ENCODE peak calls at places on chromosomes 5 and 9, in nine cellular contexts. One of them, this sample, is unnamed.
A peak's percentile ranks its signal among the peaks of the same experiment; 100 is the strongest.

GRCh38 chr9:20981486-20981885 is 50.0 kb downstream of the HACD4 start:
- DNase-seq in nucleus accumbens: no peak
- DNase-seq in MCF 10A: peak; percentile 49
- DNase-seq in amniotic stem cell: peak; percentile 48
- DNase-seq in DMS153: no peak
- DNase-seq in T-helper 2 cell: no peak
- DNase-seq in activated T-helper 2 cell treated with anti-CD3 and anti-CD28 coated beads, Interferon-gamma antibody, Interleukin-2, Interleukin-4, amounts not matched to agents 10 μg/mL and 5 μg/mL and 100 μg/mL, durations not matched to agents 14 hours and 24 hours and 36 hours: no peak
- DNase-seq in left ventricle myocardium inferior: no peak
- DNase-seq in foreskin fibroblast: peak; percentile 77
- DNase-seq in this sample: no peak

GRCh38 chr5:38462972-38463633 is 93.3 kb downstream of the LIFR start:
- DNase-seq in nucleus accumbens: no peak
- DNase-seq in MCF 10A: no peak
- DNase-seq in amniotic stem cell: no peak
- DNase-seq in DMS153: no peak
- DNase-seq in T-helper 2 cell: no peak
- DNase-seq in activated T-helper 2 cell treated with anti-CD3 and anti-CD28 coated beads, Interferon-gamma antibody, Interleukin-2, Interleukin-4, amounts not matched to agents 10 μg/mL and 5 μg/mL and 100 μg/mL, durations not matched to agents 14 hours and 24 hours and 36 hours: no peak
- DNase-seq in left ventricle myocardium inferior: no peak
- DNase-seq in foreskin fibroblast: peak; percentile 69
- DNase-seq in this sample: no peak

GRCh38 chr5:39076757-39077475 is 2.7 kb upstream of the RICTOR start:
- DNase-seq in nucleus accumbens: no peak
- DNase-seq in MCF 10A: peak; percentile 36
- DNase-seq in amniotic stem cell: no peak
- DNase-seq in DMS153: no peak
- DNase-seq in T-helper 2 cell: no peak
- DNase-seq in activated T-helper 2 cell treated with anti-CD3 and anti-CD28 coated beads, Interferon-gamma antibody, Interleukin-2, Interleukin-4, amounts not matched to agents 10 μg/mL and 5 μg/mL and 100 μg/mL, durations not matched to agents 14 hours and 24 hours and 36 hours: no peak
- DNase-seq in left ventricle myocardium inferior: no peak
- DNase-seq in foreskin fibroblast: peak; percentile 47
- DNase-seq in this sample: no peak

GRCh38 chr5:76794871-76795270 is 24.0 kb upstream of the F2RL1 start:
- DNase-seq in nucleus accumbens: no peak
- DNase-seq in MCF 10A: peak; percentile 43
- DNase-seq in amniotic stem cell: no peak
- DNase-seq in DMS153: no peak
- DNase-seq in T-helper 2 cell: no peak
- DNase-seq in activated T-helper 2 cell treated with anti-CD3 and anti-CD28 coated beads, Interferon-gamma antibody, Interleukin-2, Interleukin-4, amounts not matched to agents 10 μg/mL and 5 μg/mL and 100 μg/mL, durations not matched to agents 14 hours and 24 hours and 36 hours: no peak
- DNase-seq in left ventricle myocardium inferior: no peak
- DNase-seq in foreskin fibroblast: peak; percentile 72
- DNase-seq in this sample: no peak

GRCh38 chr5:155027993-155028629 is 14.6 kb downstream of the KIF4B start:
- DNase-seq in nucleus accumbens: no peak
- DNase-seq in MCF 10A: peak; percentile 58
- DNase-seq in amniotic stem cell: no peak
- DNase-seq in DMS153: no peak
- DNase-seq in T-helper 2 cell: no peak
- DNase-seq in activated T-helper 2 cell treated with anti-CD3 and anti-CD28 coated beads, Interferon-gamma antibody, Interleukin-2, Interleukin-4, amounts not matched to agents 10 μg/mL and 5 μg/mL and 100 μg/mL, durations not matched to agents 14 hours and 24 hours and 36 hours: no peak
- DNase-seq in left ventricle myocardium inferior: no peak
- DNase-seq in foreskin fibroblast: no peak
- DNase-seq in this sample: no peak

GRCh38 chr9:16864741-16865434 is 5.6 kb downstream of the BNC2 start:
- DNase-seq in nucleus accumbens: no peak
- DNase-seq in MCF 10A: no peak
- DNase-seq in amniotic stem cell: no peak
- DNase-seq in DMS153: no peak
- DNase-seq in T-helper 2 cell: no peak
- DNase-seq in activated T-helper 2 cell treated with anti-CD3 and anti-CD28 coated beads, Interferon-gamma antibody, Interleukin-2, Interleukin-4, amounts not matched to agents 10 μg/mL and 5 μg/mL and 100 μg/mL, durations not matched to agents 14 hours and 24 hours and 36 hours: no peak
- DNase-seq in left ventricle myocardium inferior: no peak
- DNase-seq in foreskin fibroblast: peak; percentile 67
- DNase-seq in this sample: no peak

GRCh38 chr5:148336704-148337435 is 1.5 kb downstream of the SPINK9 start:
- DNase-seq in nucleus accumbens: no peak
- DNase-seq in MCF 10A: no peak
- DNase-seq in amniotic stem cell: no peak
- DNase-seq in DMS153: no peak
- DNase-seq in T-helper 2 cell: no peak
- DNase-seq in activated T-helper 2 cell treated with anti-CD3 and anti-CD28 coated beads, Interferon-gamma antibody, Interleukin-2, Interleukin-4, amounts not matched to agents 10 μg/mL and 5 μg/mL and 100 μg/mL, durations not matched to agents 14 hours and 24 hours and 36 hours: no peak
- DNase-seq in left ventricle myocardium inferior: no peak
- DNase-seq in foreskin fibroblast: no peak
- DNase-seq in this sample: no peak

GRCh38 chr5:179801304-179802206 is 5.1 kb downstream of the MGAT4B start:
- DNase-seq in nucleus accumbens: no peak
- DNase-seq in MCF 10A: no peak
- DNase-seq in amniotic stem cell: no peak
- DNase-seq in DMS153: no peak
- DNase-seq in T-helper 2 cell: peak; percentile 76
- DNase-seq in activated T-helper 2 cell treated with anti-CD3 and anti-CD28 coated beads, Interferon-gamma antibody, Interleukin-2, Interleukin-4, amounts not matched to agents 10 μg/mL and 5 μg/mL and 100 μg/mL, durations not matched to agents 14 hours and 24 hours and 36 hours: peak; percentile 71
- DNase-seq in left ventricle myocardium inferior: peak; percentile 74
- DNase-seq in foreskin fibroblast: peak; percentile 82
- DNase-seq in this sample: no peak

GRCh38 chr5:38468202-38468656 is 88.2 kb downstream of the LIFR start:
- DNase-seq in nucleus accumbens: no peak
- DNase-seq in MCF 10A: peak; percentile 87
- DNase-seq in amniotic stem cell: peak; percentile 44
- DNase-seq in DMS153: no peak
- DNase-seq in T-helper 2 cell: no peak
- DNase-seq in activated T-helper 2 cell treated with anti-CD3 and anti-CD28 coated beads, Interferon-gamma antibody, Interleukin-2, Interleukin-4, amounts not matched to agents 10 μg/mL and 5 μg/mL and 100 μg/mL, durations not matched to agents 14 hours and 24 hours and 36 hours: no peak
- DNase-seq in left ventricle myocardium inferior: no peak
- DNase-seq in foreskin fibroblast: peak; percentile 92
- DNase-seq in this sample: no peak

GRCh38 chr5:40442346-40442745 is 237.4 kb upstream of the PTGER4 start:
- DNase-seq in nucleus accumbens: no peak
- DNase-seq in MCF 10A: no peak
- DNase-seq in amniotic stem cell: no peak
- DNase-seq in DMS153: no peak
- DNase-seq in T-helper 2 cell: no peak
- DNase-seq in activated T-helper 2 cell treated with anti-CD3 and anti-CD28 coated beads, Interferon-gamma antibody, Interleukin-2, Interleukin-4, amounts not matched to agents 10 μg/mL and 5 μg/mL and 100 μg/mL, durations not matched to agents 14 hours and 24 hours and 36 hours: no peak
- DNase-seq in left ventricle myocardium inferior: no peak
- DNase-seq in foreskin fibroblast: peak; percentile 63
- DNase-seq in this sample: no peak

GRCh38 chr5:138724470-138725146 is 28.6 kb upstream of the CTNNA1 start:
- DNase-seq in nucleus accumbens: no peak
- DNase-seq in MCF 10A: peak; percentile 99
- DNase-seq in amniotic stem cell: no peak
- DNase-seq in DMS153: no peak
- DNase-seq in T-helper 2 cell: no peak
- DNase-seq in activated T-helper 2 cell treated with anti-CD3 and anti-CD28 coated beads, Interferon-gamma antibody, Interleukin-2, Interleukin-4, amounts not matched to agents 10 μg/mL and 5 μg/mL and 100 μg/mL, durations not matched to agents 14 hours and 24 hours and 36 hours: no peak
- DNase-seq in left ventricle myocardium inferior: peak; percentile 43
- DNase-seq in foreskin fibroblast: peak; percentile 42
- DNase-seq in this sample: no peak

GRCh38 chr5:36641416-36641815 is 35.0 kb downstream of the SLC1A3 start:
- DNase-seq in nucleus accumbens: no peak
- DNase-seq in MCF 10A: no peak
- DNase-seq in amniotic stem cell: no peak
- DNase-seq in DMS153: no peak
- DNase-seq in T-helper 2 cell: no peak
- DNase-seq in activated T-helper 2 cell treated with anti-CD3 and anti-CD28 coated beads, Interferon-gamma antibody, Interleukin-2, Interleukin-4, amounts not matched to agents 10 μg/mL and 5 μg/mL and 100 μg/mL, durations not matched to agents 14 hours and 24 hours and 36 hours: no peak
- DNase-seq in left ventricle myocardium inferior: no peak
- DNase-seq in foreskin fibroblast: no peak
- DNase-seq in this sample: no peak

GRCh38 chr9:68560131-68560844 is 19.6 kb upstream of the TMEM252 start:
- DNase-seq in nucleus accumbens: no peak
- DNase-seq in MCF 10A: peak; percentile 50
- DNase-seq in amniotic stem cell: no peak
- DNase-seq in DMS153: no peak
- DNase-seq in T-helper 2 cell: peak; percentile 9
- DNase-seq in activated T-helper 2 cell treated with anti-CD3 and anti-CD28 coated beads, Interferon-gamma antibody, Interleukin-2, Interleukin-4, amounts not matched to agents 10 μg/mL and 5 μg/mL and 100 μg/mL, durations not matched to agents 14 hours and 24 hours and 36 hours: peak; percentile 43
- DNase-seq in left ventricle myocardium inferior: peak; percentile 44
- DNase-seq in foreskin fibroblast: peak; percentile 35
- DNase-seq in this sample: no peak

GRCh38 chr9:123291736-123292135 is 23.4 kb upstream of the STRBP start:
- DNase-seq in nucleus accumbens: no peak
- DNase-seq in MCF 10A: no peak
- DNase-seq in amniotic stem cell: no peak
- DNase-seq in DMS153: no peak
- DNase-seq in T-helper 2 cell: no peak
- DNase-seq in activated T-helper 2 cell treated with anti-CD3 and anti-CD28 coated beads, Interferon-gamma antibody, Interleukin-2, Interleukin-4, amounts not matched to agents 10 μg/mL and 5 μg/mL and 100 μg/mL, durations not matched to agents 14 hours and 24 hours and 36 hours: no peak
- DNase-seq in left ventricle myocardium inferior: no peak
- DNase-seq in foreskin fibroblast: no peak
- DNase-seq in this sample: no peak

GRCh38 chr5:37871023-37871815 is 31.4 kb upstream of the GDNF start:
- DNase-seq in nucleus accumbens: no peak
- DNase-seq in MCF 10A: peak; percentile 22
- DNase-seq in amniotic stem cell: peak; percentile 39
- DNase-seq in DMS153: no peak
- DNase-seq in T-helper 2 cell: no peak
- DNase-seq in activated T-helper 2 cell treated with anti-CD3 and anti-CD28 coated beads, Interferon-gamma antibody, Interleukin-2, Interleukin-4, amounts not matched to agents 10 μg/mL and 5 μg/mL and 100 μg/mL, durations not matched to agents 14 hours and 24 hours and 36 hours: no peak
- DNase-seq in left ventricle myocardium inferior: no peak
- DNase-seq in foreskin fibroblast: peak; percentile 89
- DNase-seq in this sample: no peak

GRCh38 chr9:121782514-121783110 is 131.2 kb downstream of the DAB2IP start:
- DNase-seq in nucleus accumbens: no peak
- DNase-seq in MCF 10A: no peak
- DNase-seq in amniotic stem cell: no peak
- DNase-seq in DMS153: no peak
- DNase-seq in T-helper 2 cell: no peak
- DNase-seq in activated T-helper 2 cell treated with anti-CD3 and anti-CD28 coated beads, Interferon-gamma antibody, Interleukin-2, Interleukin-4, amounts not matched to agents 10 μg/mL and 5 μg/mL and 100 μg/mL, durations not matched to agents 14 hours and 24 hours and 36 hours: no peak
- DNase-seq in left ventricle myocardium inferior: no peak
- DNase-seq in foreskin fibroblast: no peak
- DNase-seq in this sample: no peak

GRCh38 chr5:96253140-96253539 is 179.9 kb downstream of the PCSK1 start:
- DNase-seq in nucleus accumbens: no peak
- DNase-seq in MCF 10A: peak; percentile 14
- DNase-seq in amniotic stem cell: no peak
- DNase-seq in DMS153: no peak
- DNase-seq in T-helper 2 cell: no peak
- DNase-seq in activated T-helper 2 cell treated with anti-CD3 and anti-CD28 coated beads, Interferon-gamma antibody, Interleukin-2, Interleukin-4, amounts not matched to agents 10 μg/mL and 5 μg/mL and 100 μg/mL, durations not matched to agents 14 hours and 24 hours and 36 hours: no peak
- DNase-seq in left ventricle myocardium inferior: no peak
- DNase-seq in foreskin fibroblast: no peak
- DNase-seq in this sample: no peak

GRCh38 chr5:78574157-78574673 is 74.4 kb downstream of the LHFPL2 start:
- DNase-seq in nucleus accumbens: no peak
- DNase-seq in MCF 10A: no peak
- DNase-seq in amniotic stem cell: no peak
- DNase-seq in DMS153: no peak
- DNase-seq in T-helper 2 cell: no peak
- DNase-seq in activated T-helper 2 cell treated with anti-CD3 and anti-CD28 coated beads, Interferon-gamma antibody, Interleukin-2, Interleukin-4, amounts not matched to agents 10 μg/mL and 5 μg/mL and 100 μg/mL, durations not matched to agents 14 hours and 24 hours and 36 hours: no peak
- DNase-seq in left ventricle myocardium inferior: no peak
- DNase-seq in foreskin fibroblast: peak; percentile 65
- DNase-seq in this sample: no peak

GRCh38 chr5:4584982-4585381 is 555.1 kb upstream of the ADAMTS16 start:
- DNase-seq in nucleus accumbens: no peak
- DNase-seq in MCF 10A: peak; percentile 90
- DNase-seq in amniotic stem cell: no peak
- DNase-seq in DMS153: no peak
- DNase-seq in T-helper 2 cell: no peak
- DNase-seq in activated T-helper 2 cell treated with anti-CD3 and anti-CD28 coated beads, Interferon-gamma antibody, Interleukin-2, Interleukin-4, amounts not matched to agents 10 μg/mL and 5 μg/mL and 100 μg/mL, durations not matched to agents 14 hours and 24 hours and 36 hours: no peak
- DNase-seq in left ventricle myocardium inferior: no peak
- DNase-seq in foreskin fibroblast: no peak
- DNase-seq in this sample: no peak

GRCh38 chr5:35136386-35136785 is 88.6 kb upstream of the AGXT2 start:
- DNase-seq in nucleus accumbens: no peak
- DNase-seq in MCF 10A: peak; percentile 94
- DNase-seq in amniotic stem cell: peak; percentile 80
- DNase-seq in DMS153: no peak
- DNase-seq in T-helper 2 cell: no peak
- DNase-seq in activated T-helper 2 cell treated with anti-CD3 and anti-CD28 coated beads, Interferon-gamma antibody, Interleukin-2, Interleukin-4, amounts not matched to agents 10 μg/mL and 5 μg/mL and 100 μg/mL, durations not matched to agents 14 hours and 24 hours and 36 hours: no peak
- DNase-seq in left ventricle myocardium inferior: no peak
- DNase-seq in foreskin fibroblast: peak; percentile 98
- DNase-seq in this sample: no peak

GRCh38 chr9:98146101-98146991 is 27.3 kb upstream of the TRIM14 start:
- DNase-seq in nucleus accumbens: no peak
- DNase-seq in MCF 10A: peak; percentile 92
- DNase-seq in amniotic stem cell: no peak
- DNase-seq in DMS153: peak; percentile 83
- DNase-seq in T-helper 2 cell: no peak
- DNase-seq in activated T-helper 2 cell treated with anti-CD3 and anti-CD28 coated beads, Interferon-gamma antibody, Interleukin-2, Interleukin-4, amounts not matched to agents 10 μg/mL and 5 μg/mL and 100 μg/mL, durations not matched to agents 14 hours and 24 hours and 36 hours: no peak
- DNase-seq in left ventricle myocardium inferior: peak; percentile 29
- DNase-seq in foreskin fibroblast: peak; percentile 67
- DNase-seq in this sample: no peak

GRCh38 chr5:60586307-60586901 is 113.6 kb downstream of the DEPDC1B start:
- DNase-seq in nucleus accumbens: no peak
- DNase-seq in MCF 10A: peak; percentile 8
- DNase-seq in amniotic stem cell: no peak
- DNase-seq in DMS153: no peak
- DNase-seq in T-helper 2 cell: no peak
- DNase-seq in activated T-helper 2 cell treated with anti-CD3 and anti-CD28 coated beads, Interferon-gamma antibody, Interleukin-2, Interleukin-4, amounts not matched to agents 10 μg/mL and 5 μg/mL and 100 μg/mL, durations not matched to agents 14 hours and 24 hours and 36 hours: no peak
- DNase-seq in left ventricle myocardium inferior: no peak
- DNase-seq in foreskin fibroblast: peak; percentile 40
- DNase-seq in this sample: no peak

GRCh38 chr5:126016256-126016655 is 407.0 kb upstream of the GRAMD2B start:
- DNase-seq in nucleus accumbens: peak; percentile 0
- DNase-seq in MCF 10A: peak; percentile 15
- DNase-seq in amniotic stem cell: no peak
- DNase-seq in DMS153: no peak
- DNase-seq in T-helper 2 cell: no peak
- DNase-seq in activated T-helper 2 cell treated with anti-CD3 and anti-CD28 coated beads, Interferon-gamma antibody, Interleukin-2, Interleukin-4, amounts not matched to agents 10 μg/mL and 5 μg/mL and 100 μg/mL, durations not matched to agents 14 hours and 24 hours and 36 hours: no peak
- DNase-seq in left ventricle myocardium inferior: peak; percentile 68
- DNase-seq in foreskin fibroblast: peak; percentile 42
- DNase-seq in this sample: no peak

GRCh38 chr9:120876842-120877240 is at the start of gene PHF19:
- DNase-seq in nucleus accumbens: no peak
- DNase-seq in MCF 10A: peak; percentile 49
- DNase-seq in amniotic stem cell: no peak
- DNase-seq in DMS153: no peak
- DNase-seq in T-helper 2 cell: no peak
- DNase-seq in activated T-helper 2 cell treated with anti-CD3 and anti-CD28 coated beads, Interferon-gamma antibody, Interleukin-2, Interleukin-4, amounts not matched to agents 10 μg/mL and 5 μg/mL and 100 μg/mL, durations not matched to agents 14 hours and 24 hours and 36 hours: peak; percentile 57
- DNase-seq in left ventricle myocardium inferior: peak; percentile 36
- DNase-seq in foreskin fibroblast: peak; percentile 72
- DNase-seq in this sample: no peak

GRCh38 chr9:73720601-73721000 is 568.9 kb downstream of the ANXA1 start:
- DNase-seq in nucleus accumbens: no peak
- DNase-seq in MCF 10A: no peak
- DNase-seq in amniotic stem cell: no peak
- DNase-seq in DMS153: no peak
- DNase-seq in T-helper 2 cell: no peak
- DNase-seq in activated T-helper 2 cell treated with anti-CD3 and anti-CD28 coated beads, Interferon-gamma antibody, Interleukin-2, Interleukin-4, amounts not matched to agents 10 μg/mL and 5 μg/mL and 100 μg/mL, durations not matched to agents 14 hours and 24 hours and 36 hours: no peak
- DNase-seq in left ventricle myocardium inferior: no peak
- DNase-seq in foreskin fibroblast: no peak
- DNase-seq in this sample: no peak

GRCh38 chr5:167332291-167332690 is 959.2 kb upstream of the WWC1 start:
- DNase-seq in nucleus accumbens: no peak
- DNase-seq in MCF 10A: no peak
- DNase-seq in amniotic stem cell: no peak
- DNase-seq in DMS153: no peak
- DNase-seq in T-helper 2 cell: no peak
- DNase-seq in activated T-helper 2 cell treated with anti-CD3 and anti-CD28 coated beads, Interferon-gamma antibody, Interleukin-2, Interleukin-4, amounts not matched to agents 10 μg/mL and 5 μg/mL and 100 μg/mL, durations not matched to agents 14 hours and 24 hours and 36 hours: no peak
- DNase-seq in left ventricle myocardium inferior: no peak
- DNase-seq in foreskin fibroblast: no peak
- DNase-seq in this sample: no peak

GRCh38 chr9:69916950-69917349 is 96.3 kb downstream of the CFAP95 start:
- DNase-seq in nucleus accumbens: no peak
- DNase-seq in MCF 10A: no peak
- DNase-seq in amniotic stem cell: no peak
- DNase-seq in DMS153: no peak
- DNase-seq in T-helper 2 cell: no peak
- DNase-seq in activated T-helper 2 cell treated with anti-CD3 and anti-CD28 coated beads, Interferon-gamma antibody, Interleukin-2, Interleukin-4, amounts not matched to agents 10 μg/mL and 5 μg/mL and 100 μg/mL, durations not matched to agents 14 hours and 24 hours and 36 hours: no peak
- DNase-seq in left ventricle myocardium inferior: no peak
- DNase-seq in foreskin fibroblast: peak; percentile 72
- DNase-seq in this sample: no peak

GRCh38 chr9:127779136-127779981 is 893 bp upstream of the SH2D3C start:
- DNase-seq in nucleus accumbens: no peak
- DNase-seq in MCF 10A: peak; percentile 38
- DNase-seq in amniotic stem cell: no peak
- DNase-seq in DMS153: no peak
- DNase-seq in T-helper 2 cell: peak; percentile 48
- DNase-seq in activated T-helper 2 cell treated with anti-CD3 and anti-CD28 coated beads, Interferon-gamma antibody, Interleukin-2, Interleukin-4, amounts not matched to agents 10 μg/mL and 5 μg/mL and 100 μg/mL, durations not matched to agents 14 hours and 24 hours and 36 hours: peak; percentile 44
- DNase-seq in left ventricle myocardium inferior: no peak
- DNase-seq in foreskin fibroblast: no peak
- DNase-seq in this sample: no peak

GRCh38 chr5:165460911-165461310 is 1955.5 kb downstream of the MAT2B start:
- DNase-seq in nucleus accumbens: no peak
- DNase-seq in MCF 10A: peak; percentile 53
- DNase-seq in amniotic stem cell: no peak
- DNase-seq in DMS153: no peak
- DNase-seq in T-helper 2 cell: no peak
- DNase-seq in activated T-helper 2 cell treated with anti-CD3 and anti-CD28 coated beads, Interferon-gamma antibody, Interleukin-2, Interleukin-4, amounts not matched to agents 10 μg/mL and 5 μg/mL and 100 μg/mL, durations not matched to agents 14 hours and 24 hours and 36 hours: no peak
- DNase-seq in left ventricle myocardium inferior: no peak
- DNase-seq in foreskin fibroblast: no peak
- DNase-seq in this sample: no peak

GRCh38 chr5:131854134-131854533 is 57.3 kb upstream of the FNIP1 start:
- DNase-seq in nucleus accumbens: no peak
- DNase-seq in MCF 10A: peak; percentile 46
- DNase-seq in amniotic stem cell: no peak
- DNase-seq in DMS153: no peak
- DNase-seq in T-helper 2 cell: no peak
- DNase-seq in activated T-helper 2 cell treated with anti-CD3 and anti-CD28 coated beads, Interferon-gamma antibody, Interleukin-2, Interleukin-4, amounts not matched to agents 10 μg/mL and 5 μg/mL and 100 μg/mL, durations not matched to agents 14 hours and 24 hours and 36 hours: no peak
- DNase-seq in left ventricle myocardium inferior: no peak
- DNase-seq in foreskin fibroblast: peak; percentile 19
- DNase-seq in this sample: no peak

GRCh38 chr5:75588666-75589065 is 22.6 kb upstream of the ANKDD1B start:
- DNase-seq in nucleus accumbens: no peak
- DNase-seq in MCF 10A: no peak
- DNase-seq in amniotic stem cell: no peak
- DNase-seq in DMS153: no peak
- DNase-seq in T-helper 2 cell: no peak
- DNase-seq in activated T-helper 2 cell treated with anti-CD3 and anti-CD28 coated beads, Interferon-gamma antibody, Interleukin-2, Interleukin-4, amounts not matched to agents 10 μg/mL and 5 μg/mL and 100 μg/mL, durations not matched to agents 14 hours and 24 hours and 36 hours: no peak
- DNase-seq in left ventricle myocardium inferior: no peak
- DNase-seq in foreskin fibroblast: no peak
- DNase-seq in this sample: no peak